ENCODE peak calls at places on chromosomes 16 and 17, in nine cellular contexts. Y, O, F, H, J, G, M, T and C are unnamed samples.

GRCh38 chr17:36629252-36629847 is 28.0 kb downstream of the MRM1 start:
- DNase-seq in O (peak; percentile 88), H (peak; percentile 67), T (peak; percentile 71), G (peak; percentile 93), F (peak; percentile 71), M (peak; percentile 72), Y (peak; percentile 81), J (no peak), C (peak; percentile 92)

GRCh38 chr17:13600475-13601316 is 1.0 kb downstream of the HS3ST3A1 start:
- DNase-seq in M (no peak), J (no peak), G (peak; percentile 34), H (no peak), T (no peak), O (peak; percentile 25), Y (no peak), F (no peak), C (peak; percentile 46)

GRCh38 chr17:16013943-16014407 is 14.4 kb downstream of the TTC19 start:
- DNase-seq in J (peak; percentile 23), Y (peak; percentile 78), G (peak; percentile 43), H (peak; percentile 82), O (no peak), M (peak; percentile 90), T (no peak), F (no peak), C (no peak)

GRCh38 chr16:88383401-88384221 is 852 bp downstream of the ZNF469 start:
- DNase-seq in J (no peak), T (peak; percentile 43), Y (peak; percentile 72), G (no peak), M (peak; percentile 42), F (no peak), O (peak; percentile 38), H (peak; percentile 59), C (no peak)

GRCh38 chr17:3973498-3974137 is 9.4 kb upstream of the ATP2A3 start:
- DNase-seq in M (no peak), F (no peak), O (no peak), T (no peak), J (no peak), Y (no peak), H (no peak), G (peak; percentile 5), C (no peak)

GRCh38 chr17:66730497-66730923 is 104.4 kb upstream of the CACNG5 start:
- DNase-seq in F (no peak), G (no peak), Y (no peak), T (no peak), O (no peak), H (peak; percentile 25), J (no peak), M (no peak), C (no peak)

GRCh38 chr17:9902116-9902515 is 3.0 kb downstream of the RCVRN start:
- DNase-seq in Y (no peak), G (no peak), O (no peak), H (no peak), M (no peak), J (no peak), T (no peak), F (no peak), C (no peak)

GRCh38 chr17:64706224-64707076 is 44.3 kb upstream of the SMURF2 start:
- DNase-seq in G (peak; percentile 12), O (no peak), H (no peak), F (no peak), Y (peak; percentile 85), M (peak; percentile 96), T (no peak), J (no peak), C (no peak)

GRCh38 chr17:61862105-61862574 is 1.2 kb downstream of the BRIP1 start:
- DNase-seq in J (no peak), H (no peak), F (no peak), Y (no peak), M (peak; percentile 81), T (no peak), G (no peak), O (no peak), C (no peak)

GRCh38 chr16:57265850-57266530 is 18.5 kb downstream of the PLLP start:
- DNase-seq in H (peak; percentile 73), F (peak; percentile 73), T (peak; percentile 31), G (no peak), Y (no peak), O (no peak), J (no peak), M (peak; percentile 19), C (no peak)

GRCh38 chr16:50602531-50603205 is 54.5 kb downstream of the NKD1 start:
- DNase-seq in F (no peak), O (no peak), Y (no peak), M (peak; percentile 58), J (no peak), G (no peak), H (no peak), T (no peak), C (no peak)

GRCh38 chr17:29722411-29723198 is 99.9 kb upstream of the CORO6 start:
- DNase-seq in J (no peak), G (no peak), H (peak; percentile 92), F (peak; percentile 78), O (no peak), Y (no peak), T (no peak), M (no peak), C (no peak)

DNA sequence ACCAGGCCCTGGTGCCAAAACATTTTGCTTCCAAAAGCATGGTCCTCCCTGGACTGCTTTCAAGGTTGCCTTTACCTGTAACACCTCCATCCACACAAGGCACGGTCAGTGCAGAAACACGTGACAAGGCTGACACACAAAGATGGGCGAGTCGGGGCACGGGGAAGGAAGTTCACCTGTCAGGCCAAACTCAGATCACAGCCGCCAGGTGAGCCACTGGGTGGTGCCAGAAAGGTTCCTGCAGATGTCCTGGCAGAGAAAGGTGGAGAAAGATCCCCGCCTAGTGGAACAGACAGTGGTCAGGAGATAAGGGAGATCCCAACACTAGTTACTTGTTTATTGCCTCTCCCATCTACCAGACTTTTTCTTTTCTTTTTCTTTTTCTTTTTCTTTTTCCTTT is 155.3 kb downstream of the AIPL1 start:
- DNase-seq in M (peak; percentile 87), F (no peak), J (no peak), H (no peak), T (no peak), Y (peak; percentile 51), O (peak; percentile 15), G (peak; percentile 16), C (no peak)
- TF ChIP-seq CTCF in M (peak; percentile 80), F (no peak), J (no peak), H (no peak), T (no peak), Y (peak; percentile 51), O (peak; percentile 42), G (peak; percentile 17), C (no peak)

DNA sequence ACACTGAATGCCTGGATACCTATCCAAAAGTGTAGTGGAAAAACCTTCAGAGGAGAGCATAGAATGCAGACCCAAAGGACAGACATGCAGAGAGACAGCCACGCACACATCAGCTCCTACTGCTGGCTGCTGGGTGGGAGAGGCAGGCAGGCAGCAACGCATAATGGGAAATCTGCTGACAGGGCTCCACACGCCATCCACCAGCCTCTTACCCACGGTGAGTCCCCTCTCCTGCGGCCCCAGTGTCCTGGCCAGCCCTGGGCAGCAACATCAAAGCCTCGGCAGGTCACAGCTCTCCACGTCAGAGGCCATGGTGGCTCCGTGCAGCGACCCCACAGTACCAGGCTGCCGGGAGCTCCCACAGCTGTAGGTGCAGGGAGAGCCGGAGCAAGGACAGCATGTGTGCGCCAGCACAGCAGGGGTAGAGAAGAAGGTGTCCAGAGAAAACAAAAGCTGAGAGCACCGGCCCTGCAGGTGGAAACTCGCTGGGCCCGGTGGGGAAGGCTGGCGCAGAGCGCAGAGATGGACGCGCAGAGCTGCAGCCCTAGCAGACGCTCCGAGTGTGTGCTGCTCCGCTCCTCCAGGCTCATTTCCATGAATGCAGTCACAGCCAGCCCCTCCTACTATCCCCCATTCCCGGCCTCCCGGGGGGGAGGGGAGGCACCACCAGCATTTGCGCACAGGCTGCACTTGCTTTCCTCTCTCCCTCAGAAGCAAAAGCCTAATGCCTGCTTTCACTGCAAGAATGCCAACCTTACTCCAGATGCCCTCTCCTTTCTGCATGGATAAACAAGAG is 58.9 kb downstream of the CYTH1 start:
- DNase-seq in J (no peak), H (peak; percentile 31), Y (no peak), F (peak; percentile 74), G (peak; percentile 58), O (no peak), T (peak; percentile 45), M (no peak), C (peak; percentile 45)
- TF ChIP-seq CTCF in J (no peak), H (no peak), Y (no peak), F (no peak), G (no peak), O (no peak), T (no peak), M (no peak), C (no peak)

GRCh38 chr17:28574536-28574935 is 2.2 kb downstream of the ALDOC start:
- DNase-seq in O (no peak), Y (peak; percentile 41), G (no peak), F (no peak), J (no peak), T (no peak), H (no peak), M (no peak), C (no peak)
- TF ChIP-seq CTCF in O (peak; percentile 22), Y (no peak), G (no peak), F (no peak), J (no peak), T (no peak), H (no peak), M (peak; percentile 16), C (peak; percentile 35)

DNA sequence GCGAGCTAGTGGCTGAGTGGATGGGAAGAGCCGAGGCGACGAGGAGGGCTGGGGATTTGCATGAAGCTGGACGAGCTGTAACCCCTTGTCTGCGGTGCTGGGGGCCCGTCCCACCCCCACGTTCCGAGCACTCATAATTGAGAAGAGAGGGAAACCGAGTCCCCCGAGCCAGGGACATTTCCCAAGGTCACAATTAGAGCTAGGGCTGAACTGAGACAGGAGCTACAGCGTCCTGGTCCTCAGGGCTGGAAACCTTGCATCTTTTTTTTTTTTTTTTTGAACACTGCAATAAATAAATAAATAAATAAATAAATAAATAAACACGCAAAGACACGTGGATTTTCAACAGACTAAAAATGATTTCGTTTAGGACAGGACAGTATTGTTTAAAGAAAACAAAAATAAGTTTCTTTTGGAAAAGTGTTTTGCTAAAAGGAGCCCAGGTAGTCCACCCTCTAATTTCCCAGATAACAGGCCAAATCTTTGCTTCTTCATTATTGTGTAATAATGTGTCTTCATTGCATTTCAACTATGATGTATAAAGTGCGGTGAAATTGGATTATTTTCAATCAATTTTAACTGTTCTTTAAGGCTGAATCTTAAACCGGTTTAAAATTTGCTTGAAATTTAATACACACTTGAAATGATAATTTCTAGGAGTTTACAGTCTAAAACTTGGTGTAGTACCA is 992 bp downstream of the GDPD1 start:
- DNase-seq in T (no peak), G (no peak), M (no peak), O (no peak), J (no peak), H (no peak), Y (no peak), F (no peak), C (no peak)
- TF ChIP-seq CTCF in T (no peak), G (no peak), M (no peak), O (no peak), J (no peak), H (no peak), Y (no peak), F (no peak), C (no peak)